ENCODE peak calls at places on chromosomes 3 and 15, in nine cellular contexts. I, D, V, T, R, S, G, X and H are unnamed samples.

GRCh38 chr15:52527898-52528464 is 699 bp downstream of the MYO5A start:
- DNase-seq in I (peak; percentile 19), D (no peak), V (peak; percentile 27), T (peak; percentile 60), R (peak; percentile 63), S (peak; percentile 51), G (no peak), X (peak; percentile 57), H (no peak)

GRCh38 chr3:8266679-8267267 is 234.8 kb upstream of the LMCD1 start:
- DNase-seq in I (no peak), D (no peak), V (no peak), T (no peak), R (no peak), S (no peak), G (no peak), X (peak; percentile 8), H (no peak)

GRCh38 chr15:53694534-53694874 is 65.0 kb downstream of the WDR72 start:
- DNase-seq in I (no peak), D (no peak), V (no peak), T (no peak), R (no peak), S (no peak), G (no peak), X (no peak), H (no peak)

GRCh38 chr15:94086360-94086759 is 145.0 kb upstream of the MCTP2 start:
- DNase-seq in I (no peak), D (no peak), V (no peak), T (no peak), R (no peak), S (no peak), G (no peak), X (no peak), H (no peak)

GRCh38 chr3:194711913-194712312 is 26.2 kb downstream of the FAM43A start:
- DNase-seq in I (peak; percentile 24), D (no peak), V (peak; percentile 99), T (no peak), R (no peak), S (peak; percentile 88), G (no peak), X (no peak), H (peak; percentile 77)

GRCh38 chr3:188006726-188007393 is 147.1 kb upstream of the LPP start:
- DNase-seq in I (no peak), D (peak; percentile 49), V (peak; percentile 53), T (no peak), R (peak; percentile 40), S (no peak), G (peak; percentile 34), X (peak; percentile 76), H (no peak)

GRCh38 chr3:57112206-57112605 is 51.7 kb downstream of the SPATA12 start:
- DNase-seq in I (no peak), D (no peak), V (peak; percentile 10), T (no peak), R (no peak), S (no peak), G (peak; percentile 56), X (no peak), H (no peak)

GRCh38 chr15:51907136-51907862 is 64.3 kb downstream of the LEO1 start:
- DNase-seq in I (no peak), D (no peak), V (no peak), T (peak; percentile 73), R (no peak), S (peak; percentile 85), G (no peak), X (no peak), H (no peak)

GRCh38 chr3:49813497-49814174 is at the start of gene UBA7:
- DNase-seq in I (peak; percentile 18), D (no peak), V (peak; percentile 79), T (peak; percentile 75), R (no peak), S (peak; percentile 52), G (peak; percentile 73), X (peak; percentile 46), H (no peak)

GRCh38 chr3:178455966-178456365 is 80.3 kb upstream of the KCNMB2 start:
- DNase-seq in I (no peak), D (no peak), V (no peak), T (no peak), R (no peak), S (no peak), G (no peak), X (no peak), H (no peak)

GRCh38 chr15:60973637-60974415 is 255.3 kb downstream of the RORA start:
- DNase-seq in I (no peak), D (no peak), V (peak; percentile 61), T (no peak), R (no peak), S (peak; percentile 52), G (no peak), X (no peak), H (peak; percentile 65)